ENCODE peak calls at places on chromosome 10, in ten cellular contexts. N, L, O, T, R, M, Q, Y, V and X are unnamed samples.

GRCh38 chr10:80580811-80581468 is 43.2 kb downstream of the SH2D4B start:
- DNase-seq in N (peak), L (peak), O (no peak), T (no peak), R (no peak), M (no peak), Q (no peak), Y (no peak), V (no peak), X (no peak)

GRCh38 chr10:124629410-124629809 is 114.8 kb downstream of the FAM53B start:
- DNase-seq in N (no peak), L (no peak), O (no peak), T (peak), R (no peak), M (no peak), Q (no peak), Y (no peak), V (no peak), X (peak)

GRCh38 chr10:110512461-110513187 is 14.9 kb downstream of the DUSP5 start:
- DNase-seq in N (peak), L (no peak), O (no peak), T (no peak), R (peak), M (peak), Q (no peak), Y (no peak), V (no peak), X (no peak)

GRCh38 chr10:109956454-109957091 is 33.3 kb upstream of the XPNPEP1 start:
- DNase-seq in N (peak), L (no peak), O (peak), T (no peak), R (peak), M (no peak), Q (no peak), Y (no peak), V (peak), X (no peak)

GRCh38 chr10:44042075-44042770 is 342.7 kb downstream of the CXCL12 start:
- DNase-seq in N (no peak), L (no peak), O (no peak), T (no peak), R (no peak), M (no peak), Q (no peak), Y (no peak), V (peak), X (no peak)

GRCh38 chr10:75531571-75532031 is 100.2 kb downstream of the LRMDA start:
- DNase-seq in N (no peak), L (no peak), O (no peak), T (no peak), R (peak), M (no peak), Q (no peak), Y (no peak), V (no peak), X (no peak)

GRCh38 chr10:86668297-86669165 is at the start of gene LDB3:
- DNase-seq in N (peak), L (peak), O (no peak), T (peak), R (no peak), M (no peak), Q (peak), Y (no peak), V (no peak), X (peak)

GRCh38 chr10:20993387-20994170 is 96.5 kb upstream of the NEBL start:
- DNase-seq in N (no peak), L (no peak), O (no peak), T (no peak), R (no peak), M (no peak), Q (no peak), Y (no peak), V (no peak), X (no peak)

GRCh38 chr10:51342381-51342780 is 268.1 kb downstream of the PRKG1 start:
- DNase-seq in N (no peak), L (no peak), O (no peak), T (no peak), R (no peak), M (no peak), Q (no peak), Y (no peak), V (no peak), X (no peak)

GRCh38 chr10:120741415-120741814 is 109.7 kb upstream of the WDR11 start:
- DNase-seq in N (peak), L (peak), O (no peak), T (no peak), R (no peak), M (no peak), Q (no peak), Y (no peak), V (no peak), X (no peak)

GRCh38 chr10:77907900-77908717 is 18.4 kb downstream of the DLG5 start:
- DNase-seq in N (no peak), L (no peak), O (no peak), T (no peak), R (no peak), M (no peak), Q (no peak), Y (no peak), V (peak), X (no peak)

GRCh38 chr10:48509061-48509772 is 95.7 kb downstream of the ARHGAP22 start:
- DNase-seq in N (no peak), L (no peak), O (no peak), T (no peak), R (no peak), M (no peak), Q (no peak), Y (no peak), V (no peak), X (no peak)